ENCODE peak calls at places on chromosomes 3 and 15, in five cellular contexts. One of them, this sample, is unnamed. For H3K27me3 and H3K36me3, the result is how much of the 10 kb centered on the place peaks cover.

GRCh38 chr15:38894260-38894948 is 329.8 kb upstream of the RASGRP1 start:
- DNase-seq in naive thymus-derived CD4-positive, alpha-beta T cell: no peak
- DNase-seq in H7: no peak
- DNase-seq in heart left ventricle: no peak
- DNase-seq in lung: no peak
- DNase-seq in this sample: no peak

GRCh38 chr15:45234562-45235235 is 17.3 kb upstream of the SLC28A2 start:
- DNase-seq in naive thymus-derived CD4-positive, alpha-beta T cell: no peak
- DNase-seq in H7: no peak
- DNase-seq in heart left ventricle: no peak
- DNase-seq in lung: no peak
- DNase-seq in this sample: no peak

GRCh38 chr3:66486646-66487045 is 14.2 kb downstream of the LRIG1 start:
- DNase-seq in naive thymus-derived CD4-positive, alpha-beta T cell: no peak
- DNase-seq in H7: no peak
- DNase-seq in heart left ventricle: no peak
- DNase-seq in lung: no peak
- DNase-seq in this sample: no peak

GRCh38 chr3:31800436-31800835 is 180.6 kb downstream of the OSBPL10 start:
- DNase-seq in naive thymus-derived CD4-positive, alpha-beta T cell: no peak
- DNase-seq in H7: no peak
- DNase-seq in heart left ventricle: no peak
- DNase-seq in lung: no peak
- DNase-seq in this sample: no peak

GRCh38 chr3:126121632-126122031 is 37.7 kb upstream of the SLC41A3 start:
- DNase-seq in naive thymus-derived CD4-positive, alpha-beta T cell: no peak
- DNase-seq in H7: peak
- DNase-seq in heart left ventricle: no peak
- DNase-seq in lung: no peak
- DNase-seq in this sample: no peak

GRCh38 chr15:78930577-78931388 is 14.1 kb downstream of the CTSH start:
- DNase-seq in naive thymus-derived CD4-positive, alpha-beta T cell: no peak
- DNase-seq in H7: no peak
- DNase-seq in heart left ventricle: no peak
- DNase-seq in lung: no peak
- DNase-seq in this sample: no peak

GRCh38 chr3:195119461-195120198 is 151.3 kb downstream of the XXYLT1 start:
- DNase-seq in naive thymus-derived CD4-positive, alpha-beta T cell: no peak
- DNase-seq in H7: peak
- DNase-seq in heart left ventricle: no peak
- DNase-seq in lung: no peak
- DNase-seq in this sample: no peak

GRCh38 chr15:100106732-100107131 is 235.0 kb downstream of the ADAMTS17 start:
- DNase-seq in naive thymus-derived CD4-positive, alpha-beta T cell: no peak
- DNase-seq in H7: no peak
- DNase-seq in heart left ventricle: peak
- DNase-seq in lung: no peak
- DNase-seq in this sample: no peak

GRCh38 chr3:160756907-160757623 is 1.0 kb downstream of the PPM1L start:
- DNase-seq in naive thymus-derived CD4-positive, alpha-beta T cell: peak
- DNase-seq in H7: peak
- DNase-seq in heart left ventricle: peak
- DNase-seq in lung: no peak
- DNase-seq in this sample: peak

GRCh38 chr3:37571269-37571668 is 290.4 kb upstream of the CTDSPL start:
- DNase-seq in naive thymus-derived CD4-positive, alpha-beta T cell: no peak
- DNase-seq in H7: no peak
- DNase-seq in heart left ventricle: no peak
- DNase-seq in lung: no peak
- DNase-seq in this sample: no peak

GRCh38 chr3:16113704-16114103 is 60.8 kb upstream of the GALNT15 start:
- DNase-seq in naive thymus-derived CD4-positive, alpha-beta T cell: no peak
- DNase-seq in H7: no peak
- DNase-seq in heart left ventricle: no peak
- DNase-seq in lung: no peak
- DNase-seq in this sample: no peak

GRCh38 chr15:74336061-74337005 is 31.1 kb downstream of the CYP11A1 start:
- DNase-seq in naive thymus-derived CD4-positive, alpha-beta T cell: no peak
- DNase-seq in H7: no peak
- DNase-seq in heart left ventricle: no peak
- DNase-seq in lung: no peak
- DNase-seq in this sample: no peak

GRCh38 chr3:56799251-56799882 is 2.4 kb downstream of the ARHGEF3 start:
- DNase-seq in naive thymus-derived CD4-positive, alpha-beta T cell: peak
- DNase-seq in H7: peak
- DNase-seq in heart left ventricle: no peak
- DNase-seq in lung: no peak
- DNase-seq in this sample: peak

GRCh38 chr3:155979746-155980145 is 109.3 kb downstream of the GMPS start:
- DNase-seq in naive thymus-derived CD4-positive, alpha-beta T cell: no peak
- DNase-seq in H7: no peak
- DNase-seq in heart left ventricle: no peak
- DNase-seq in lung: no peak
- DNase-seq in this sample: no peak

GRCh38 chr3:173092038-173092437 is 49.0 kb downstream of the SPATA16 start:
- DNase-seq in naive thymus-derived CD4-positive, alpha-beta T cell: no peak
- DNase-seq in H7: no peak
- DNase-seq in heart left ventricle: no peak
- DNase-seq in lung: no peak
- DNase-seq in this sample: no peak

GRCh38 chr15:56930663-56931313 is 12.3 kb downstream of the TCF12 start:
- DNase-seq in naive thymus-derived CD4-positive, alpha-beta T cell: no peak
- DNase-seq in H7: no peak
- DNase-seq in heart left ventricle: no peak
- DNase-seq in lung: no peak
- DNase-seq in this sample: no peak

GRCh38 chr3:161510510-161511260 is 14.1 kb downstream of the OTOL1 start:
- DNase-seq in naive thymus-derived CD4-positive, alpha-beta T cell: no peak
- DNase-seq in H7: no peak
- DNase-seq in heart left ventricle: no peak
- DNase-seq in lung: no peak
- DNase-seq in this sample: no peak

GRCh38 chr3:141108002-141108401 is 56.9 kb downstream of the SPSB4 start:
- DNase-seq in naive thymus-derived CD4-positive, alpha-beta T cell: no peak
- DNase-seq in H7: no peak
- DNase-seq in heart left ventricle: no peak
- DNase-seq in lung: no peak
- DNase-seq in this sample: no peak

GRCh38 chr15:65384895-65385867 is 7.4 kb upstream of the IGDCC3 start:
- DNase-seq in naive thymus-derived CD4-positive, alpha-beta T cell: peak
- DNase-seq in H7: peak
- DNase-seq in heart left ventricle: peak
- DNase-seq in lung: peak
- DNase-seq in this sample: peak

GRCh38 chr3:123419156-123419849 is 29.6 kb downstream of the ADCY5 start:
- DNase-seq in naive thymus-derived CD4-positive, alpha-beta T cell: no peak
- DNase-seq in H7: no peak
- DNase-seq in heart left ventricle: no peak
- DNase-seq in lung: no peak
- DNase-seq in this sample: no peak

GRCh38 chr3:45468326-45468725 is 80.0 kb downstream of the LARS2 start:
- DNase-seq in naive thymus-derived CD4-positive, alpha-beta T cell: no peak
- DNase-seq in H7: no peak
- DNase-seq in heart left ventricle: no peak
- DNase-seq in lung: no peak
- DNase-seq in this sample: no peak

GRCh38 chr15:52337198-52337853 is 41.7 kb upstream of the MYO5C start:
- DNase-seq in naive thymus-derived CD4-positive, alpha-beta T cell: no peak
- DNase-seq in H7: peak
- DNase-seq in heart left ventricle: no peak
- DNase-seq in lung: no peak
- DNase-seq in this sample: no peak

GRCh38 chr3:165638066-165638465 is 199.2 kb downstream of the BCHE start:
- DNase-seq in naive thymus-derived CD4-positive, alpha-beta T cell: no peak
- DNase-seq in H7: no peak
- DNase-seq in heart left ventricle: no peak
- DNase-seq in lung: no peak
- DNase-seq in this sample: no peak

GRCh38 chr3:186599785-186600166 is 13.1 kb upstream of the AHSG start:
- DNase-seq in naive thymus-derived CD4-positive, alpha-beta T cell: no peak
- DNase-seq in H7: no peak
- DNase-seq in heart left ventricle: no peak
- DNase-seq in lung: no peak
- DNase-seq in this sample: no peak

GRCh38 chr3:23085256-23085655 is 117.9 kb upstream of the UBE2E2 start:
- DNase-seq in naive thymus-derived CD4-positive, alpha-beta T cell: no peak
- DNase-seq in H7: no peak
- DNase-seq in heart left ventricle: no peak
- DNase-seq in lung: no peak
- DNase-seq in this sample: no peak

GRCh38 chr15:81085213-81085612 is 48.9 kb upstream of the CFAP161 start:
- DNase-seq in naive thymus-derived CD4-positive, alpha-beta T cell: no peak
- DNase-seq in H7: no peak
- DNase-seq in heart left ventricle: no peak
- DNase-seq in lung: no peak
- DNase-seq in this sample: no peak

GRCh38 chr15:51281368-51281967 is 56.9 kb downstream of the CYP19A1 start:
- DNase-seq in naive thymus-derived CD4-positive, alpha-beta T cell: no peak
- DNase-seq in H7: peak
- DNase-seq in heart left ventricle: peak
- DNase-seq in lung: peak
- DNase-seq in this sample: peak

GRCh38 chr3:13715961-13716360 is 163.9 kb downstream of the WNT7A start:
- DNase-seq in naive thymus-derived CD4-positive, alpha-beta T cell: no peak
- DNase-seq in H7: no peak
- DNase-seq in heart left ventricle: no peak
- DNase-seq in lung: peak
- DNase-seq in this sample: no peak

GRCh38 chr15:70493376-70493775 is 270.0 kb downstream of the UACA start:
- DNase-seq in naive thymus-derived CD4-positive, alpha-beta T cell: no peak
- DNase-seq in H7: no peak
- DNase-seq in heart left ventricle: no peak
- DNase-seq in lung: no peak
- DNase-seq in this sample: no peak

GRCh38 chr15:76337047-76337738 is 620 bp downstream of the ISL2 start:
- DNase-seq in naive thymus-derived CD4-positive, alpha-beta T cell: peak
- DNase-seq in H7: peak
- DNase-seq in heart left ventricle: no peak
- DNase-seq in lung: no peak
- DNase-seq in this sample: no peak

GRCh38 chr15:80173022-80173759 is 20.4 kb downstream of the FAH start:
- DNase-seq in naive thymus-derived CD4-positive, alpha-beta T cell: peak
- DNase-seq in H7: peak
- DNase-seq in heart left ventricle: peak
- DNase-seq in lung: peak
- DNase-seq in this sample: peak

GRCh38 chr3:105394177-105394576 is 27.5 kb downstream of the ALCAM start:
- DNase-seq in naive thymus-derived CD4-positive, alpha-beta T cell: no peak
- DNase-seq in H7: no peak
- DNase-seq in heart left ventricle: no peak
- DNase-seq in lung: no peak
- DNase-seq in this sample: no peak

GRCh38 chr3:61663728-61664492 is 102.5 kb downstream of the PTPRG start:
- DNase-seq in naive thymus-derived CD4-positive, alpha-beta T cell: no peak
- DNase-seq in H7: peak
- DNase-seq in heart left ventricle: no peak
- DNase-seq in lung: no peak
- DNase-seq in this sample: no peak

GRCh38 chr3:167780214-167780613 is 44.7 kb downstream of the SERPINI1 start:
- DNase-seq in naive thymus-derived CD4-positive, alpha-beta T cell: no peak
- DNase-seq in H7: no peak
- DNase-seq in heart left ventricle: no peak
- DNase-seq in lung: no peak
- DNase-seq in this sample: no peak

GRCh38 chr15:73601449-73602425 is 31.5 kb downstream of the NPTN start:
- DNase-seq in naive thymus-derived CD4-positive, alpha-beta T cell: no peak
- DNase-seq in H7: no peak
- DNase-seq in heart left ventricle: peak
- DNase-seq in lung: peak
- DNase-seq in this sample: no peak

GRCh38 chr3:71504250-71505036 is 79.1 kb downstream of the FOXP1 start:
- DNase-seq in naive thymus-derived CD4-positive, alpha-beta T cell: no peak
- DNase-seq in H7: no peak
- DNase-seq in heart left ventricle: no peak
- DNase-seq in lung: no peak
- DNase-seq in this sample: no peak

GRCh38 chr3:115758076-115758763 is 134.9 kb downstream of the GAP43 start:
- DNase-seq in naive thymus-derived CD4-positive, alpha-beta T cell: no peak
- DNase-seq in H7: no peak
- DNase-seq in heart left ventricle: no peak
- DNase-seq in lung: no peak
- DNase-seq in this sample: no peak

GRCh38 chr15:75349851-75350588 is 3.2 kb downstream of the NEIL1 start:
- DNase-seq in naive thymus-derived CD4-positive, alpha-beta T cell: peak
- DNase-seq in H7: peak
- DNase-seq in heart left ventricle: no peak
- DNase-seq in lung: peak
- DNase-seq in this sample: peak

GRCh38 chr15:85598718-85599398 is 195.9 kb downstream of the KLHL25 start:
- DNase-seq in naive thymus-derived CD4-positive, alpha-beta T cell: no peak
- DNase-seq in H7: no peak
- DNase-seq in heart left ventricle: no peak
- DNase-seq in lung: no peak
- DNase-seq in this sample: no peak
- H3K27me3 ChIP-seq in naive thymus-derived CD4-positive, alpha-beta T cell: under half
- H3K27me3 ChIP-seq in H7: under half
- H3K27me3 ChIP-seq in heart left ventricle: under half
- H3K27me3 ChIP-seq in lung: under half
- H3K27me3 ChIP-seq in this sample: under half

GRCh38 chr3:190566043-190566933 is 52.4 kb downstream of the IL1RAP start:
- DNase-seq in naive thymus-derived CD4-positive, alpha-beta T cell: no peak
- DNase-seq in H7: no peak
- DNase-seq in heart left ventricle: peak
- DNase-seq in lung: peak
- DNase-seq in this sample: no peak
- H3K36me3 ChIP-seq in naive thymus-derived CD4-positive, alpha-beta T cell: under half
- H3K36me3 ChIP-seq in H7: under half
- H3K36me3 ChIP-seq in heart left ventricle: under half
- H3K36me3 ChIP-seq in lung: under half
- H3K36me3 ChIP-seq in this sample: under half

DNA sequence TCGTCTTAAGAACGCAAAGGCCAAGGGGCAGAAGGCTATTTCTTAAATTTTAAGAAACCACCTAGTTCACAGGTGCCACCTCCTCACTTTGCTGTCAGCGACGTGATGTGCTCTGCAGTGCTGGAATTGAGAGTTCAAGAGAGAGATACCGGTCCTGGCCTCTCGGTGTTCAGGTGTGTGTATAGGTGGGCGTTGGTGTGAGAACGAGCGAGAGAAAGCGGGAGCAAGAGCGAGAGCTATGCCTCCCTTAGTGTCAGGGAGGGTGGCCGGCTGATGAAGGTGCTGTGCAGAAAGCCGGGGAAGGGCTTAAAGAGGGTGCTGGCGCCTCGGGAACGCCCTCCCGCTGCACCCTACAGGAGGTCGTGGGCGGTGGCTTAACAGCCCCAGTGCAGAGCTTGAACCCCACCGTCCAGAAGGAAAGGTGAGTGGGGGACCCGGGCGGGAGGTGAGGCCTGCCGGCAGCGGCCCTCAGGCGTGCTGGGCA is 247.1 kb upstream of the TOPAZ1 start:
- DNase-seq in naive thymus-derived CD4-positive, alpha-beta T cell: no peak
- DNase-seq in H7: peak
- DNase-seq in heart left ventricle: no peak
- DNase-seq in lung: no peak
- DNase-seq in this sample: no peak
- H3K27me3 ChIP-seq in naive thymus-derived CD4-positive, alpha-beta T cell: under half
- H3K27me3 ChIP-seq in H7: half or more
- H3K27me3 ChIP-seq in heart left ventricle: half or more
- H3K27me3 ChIP-seq in lung: under half
- H3K27me3 ChIP-seq in this sample: under half

GRCh38 chr3:193655827-193656433 is 62.9 kb downstream of the OPA1 start:
- DNase-seq in naive thymus-derived CD4-positive, alpha-beta T cell: no peak
- DNase-seq in H7: no peak
- DNase-seq in heart left ventricle: no peak
- DNase-seq in lung: no peak
- DNase-seq in this sample: no peak
- H3K36me3 ChIP-seq in naive thymus-derived CD4-positive, alpha-beta T cell: half or more
- H3K36me3 ChIP-seq in H7: under half
- H3K36me3 ChIP-seq in heart left ventricle: half or more
- H3K36me3 ChIP-seq in lung: under half
- H3K36me3 ChIP-seq in this sample: under half